ENCODE peak calls at places on chromosomes 4 and X, in five cellular contexts. X, J, G, Q and H are unnamed samples.

GRCh38 chr4:8191136-8191747 is 7.8 kb upstream of the SH3TC1 start:
- DNase-seq in Q (no peak), G (peak), J (no peak), X (no peak), H (no peak)

GRCh38 chr4:107478327-107478946 is 241.6 kb downstream of the PAPSS1 start:
- DNase-seq in J (no peak), X (no peak), G (no peak), Q (no peak), H (no peak)

GRCh38 chrX:41481264-41482109 is 34.3 kb downstream of the NYX start:
- DNase-seq in J (no peak), G (peak), Q (no peak), X (no peak), H (no peak)

GRCh38 chrX:97563531-97564133 is 679.9 kb downstream of the RPA4 start:
- DNase-seq in Q (no peak), J (peak), X (no peak), G (peak), H (peak)

GRCh38 chr4:61666248-61666647 is 466.1 kb downstream of the ADGRL3 start:
- DNase-seq in G (no peak), Q (no peak), X (no peak), J (no peak), H (no peak)

GRCh38 chr4:66842401-66842800 is 702.9 kb downstream of the CENPC start:
- DNase-seq in X (no peak), J (no peak), Q (no peak), G (no peak), H (no peak)

GRCh38 chr4:107131295-107131694 is 95.2 kb upstream of the DKK2 start:
- DNase-seq in Q (no peak), G (no peak), X (no peak), J (no peak), H (no peak)

GRCh38 chr4:13559414-13559813 is 15.1 kb upstream of the NKX3-2 start:
- DNase-seq in J (no peak), G (no peak), X (no peak), Q (no peak), H (no peak)

GRCh38 chr4:181909368-181909767 is 333.8 kb upstream of the TENM3 start:
- DNase-seq in Q (no peak), X (no peak), J (no peak), G (no peak), H (no peak)

GRCh38 chr4:125085-125820 is 952 bp downstream of the ZNF718 start:
- DNase-seq in Q (no peak), J (peak), X (no peak), G (no peak), H (peak)

GRCh38 chr4:7389101-7389701 is 45.5 kb downstream of the PSAPL1 start:
- DNase-seq in G (no peak), Q (peak), J (no peak), X (no peak), H (no peak)

GRCh38 chr4:24800273-24800880 is 5.0 kb downstream of the SOD3 start:
- DNase-seq in G (no peak), J (no peak), X (no peak), Q (no peak), H (no peak)

GRCh38 chr4:10741961-10742699 is 57.6 kb upstream of the CLNK start:
- DNase-seq in Q (no peak), J (no peak), G (no peak), X (no peak), H (no peak)

GRCh38 chrX:104913348-104913747 is 307.1 kb downstream of the TEX13A start:
- DNase-seq in Q (no peak), G (peak), X (no peak), J (no peak), H (no peak)

GRCh38 chrX:17860179-17860780 is 818 bp downstream of the RAI2 start:
- DNase-seq in G (no peak), J (peak), Q (no peak), X (no peak), H (no peak)

DNA sequence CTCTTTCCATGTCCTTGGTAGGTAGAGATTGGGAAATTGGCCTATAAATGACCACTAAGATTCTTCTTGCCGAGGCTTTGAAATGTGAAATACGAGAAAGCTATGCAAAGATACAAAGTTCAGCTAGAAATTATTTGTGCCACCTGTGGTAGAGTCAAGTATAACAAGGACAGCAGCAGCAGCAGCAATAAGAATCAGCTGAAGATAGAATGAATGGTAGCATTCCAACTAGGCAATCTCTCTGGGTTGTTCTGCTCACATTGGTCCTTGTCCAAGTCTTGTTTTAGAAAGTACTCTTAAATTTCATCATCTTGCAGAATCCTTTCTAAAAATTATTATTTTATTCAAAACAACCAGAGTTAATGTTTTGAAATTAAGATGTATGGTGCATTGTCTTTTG is 67.8 kb upstream of the PCDH10 start:
- DNase-seq in G (peak), Q (no peak), X (no peak), J (no peak), H (no peak)
- TF ChIP-seq CTCF in G (no peak), Q (no peak), X (no peak), J (no peak), H (no peak)

GRCh38 chrX:10242036-10242435 is 85.3 kb downstream of the CLCN4 start:
- DNase-seq in Q (no peak), G (no peak), X (no peak), J (no peak), H (no peak)
- H3K27ac ChIP-seq in Q (no peak), G (no peak), X (no peak), J (no peak), H (no peak)

GRCh38 chr4:5900844-5901243 is 8.0 kb upstream of the CRMP1 start:
- DNase-seq in X (no peak), J (no peak), G (no peak), Q (no peak), H (no peak)
- TF ChIP-seq POLR2AphosphoS5 in X (no peak), J (no peak), G (no peak), Q (no peak), H (no peak)

DNA sequence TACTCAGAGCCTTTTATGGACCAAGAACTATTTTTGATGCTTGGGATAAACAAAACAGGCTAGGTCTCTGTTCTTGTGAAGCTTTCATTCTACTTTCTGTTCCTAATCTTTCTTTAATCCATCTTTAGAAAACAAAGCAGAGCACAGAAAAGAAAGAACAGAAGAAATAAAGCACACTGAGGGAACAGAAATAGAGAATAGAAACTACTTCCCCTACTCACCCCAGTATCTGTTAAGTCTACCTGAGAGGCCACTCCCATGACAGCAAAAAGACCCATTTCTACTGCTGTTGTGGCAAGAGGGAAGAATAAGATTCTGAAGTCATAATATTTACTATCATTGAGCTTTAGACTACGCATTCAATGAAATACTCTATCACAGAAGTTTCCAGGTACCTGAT is 9.2 kb downstream of the RFC1 start:
- DNase-seq in J (no peak), G (no peak), Q (no peak), X (no peak), H (no peak)
- TF ChIP-seq CTCF in J (no peak), G (no peak), Q (no peak), X (no peak), H (no peak)

DNA sequence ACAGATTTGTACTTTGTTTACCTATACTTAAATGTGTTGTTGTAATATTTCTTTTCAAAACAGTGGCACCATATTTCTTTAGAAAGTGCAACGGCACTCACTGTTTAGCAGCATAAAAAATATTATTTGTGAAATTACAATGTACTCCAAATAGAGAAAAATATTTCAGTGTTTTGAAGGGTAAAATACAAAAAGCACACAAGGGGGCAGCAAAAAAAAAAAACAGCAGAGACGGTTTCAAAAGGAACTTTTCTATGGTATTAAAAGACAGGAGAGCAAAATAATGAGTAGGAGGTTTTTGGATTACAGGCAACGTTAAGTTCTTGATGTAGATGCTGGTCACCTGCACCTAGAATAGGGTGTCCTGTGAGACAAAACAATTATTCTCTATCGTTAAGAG is 2.0 kb downstream of the NUDT11 start:
- DNase-seq in Q (no peak), G (no peak), X (no peak), J (no peak), H (no peak)
- H3K27ac ChIP-seq in Q (no peak), G (no peak), X (no peak), J (no peak), H (no peak)

DNA sequence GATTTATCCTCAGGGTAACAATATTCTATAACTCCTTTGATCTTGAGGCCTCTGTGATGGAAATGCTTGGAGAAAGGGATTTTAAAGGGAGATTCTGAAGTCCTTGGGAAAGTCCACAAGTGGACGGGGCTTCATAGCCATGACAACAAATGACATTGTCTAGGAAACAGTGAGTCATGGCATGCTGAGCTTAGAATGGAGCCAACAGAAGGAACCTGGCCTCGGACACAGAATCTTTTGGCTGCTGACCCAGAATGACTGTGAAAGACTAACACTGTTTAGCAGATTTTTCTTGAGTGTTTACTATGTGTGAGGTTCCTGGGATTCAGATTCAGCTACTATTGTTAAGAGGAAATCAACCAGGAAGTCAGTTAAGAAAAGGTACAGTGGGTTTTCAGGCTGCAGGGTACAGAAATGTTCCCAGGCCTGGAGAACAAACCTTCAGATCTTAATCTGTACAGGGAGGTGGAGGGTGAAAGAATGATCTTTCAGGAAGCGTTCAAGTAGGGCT is 18.1 kb upstream of the CXCL2 start:
- DNase-seq in J (peak), X (no peak), Q (peak), G (peak), H (no peak)
- TF ChIP-seq POLR2AphosphoS5 in J (peak), X (no peak), Q (peak), G (no peak), H (no peak)

GRCh38 chrX:154315416-154315815 is 19.8 kb downstream of the TKTL1 start:
- DNase-seq in G (no peak), Q (no peak), X (no peak), J (no peak), H (no peak)

GRCh38 chrX:154321624-154322023 is 26.0 kb downstream of the TKTL1 start:
- DNase-seq in X (no peak), Q (no peak), J (no peak), G (peak), H (no peak)

GRCh38 chrX:154320406-154320805 is 24.8 kb downstream of the TKTL1 start:
- DNase-seq in Q (no peak), J (no peak), G (no peak), X (no peak), H (no peak)

GRCh38 chrX:154321152-154321551 is 25.6 kb downstream of the TKTL1 start:
- DNase-seq in Q (no peak), G (no peak), J (no peak), X (no peak), H (no peak)

DNA sequence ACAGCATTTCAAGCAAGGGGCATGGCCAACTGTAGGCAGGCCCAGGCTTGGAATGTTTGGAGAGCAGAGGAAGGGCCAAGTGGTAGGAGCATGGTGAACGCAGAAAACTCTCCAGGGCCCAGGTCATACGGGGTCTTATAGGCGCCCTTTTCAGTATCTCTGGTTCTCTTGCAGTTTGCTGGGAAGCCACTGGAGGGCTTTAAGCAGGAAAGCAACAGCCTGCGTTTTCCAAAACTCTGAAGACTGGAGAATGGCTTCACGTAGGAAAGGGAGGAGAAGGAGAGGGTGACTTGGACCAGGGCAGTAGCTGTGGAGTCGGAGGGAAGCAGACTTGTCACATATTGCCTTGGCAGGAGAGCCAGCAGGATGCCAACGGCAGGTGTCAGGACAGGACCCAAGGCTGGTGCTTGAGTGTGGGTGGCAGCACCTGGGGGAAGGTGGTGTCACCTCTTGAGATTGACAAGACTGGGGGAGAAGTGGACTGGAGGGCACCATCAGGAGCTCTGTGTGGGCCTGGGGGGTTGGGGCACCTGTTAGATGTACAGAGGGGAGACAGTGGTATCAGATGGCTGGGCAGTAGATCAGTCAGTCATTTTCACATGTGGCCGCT is 21.9 kb downstream of the TKTL1 start:
- DNase-seq in G (no peak), X (no peak), J (no peak), Q (no peak), H (no peak)
- TF ChIP-seq CTCF in G (peak), X (peak), J (no peak), Q (peak), H (no peak)

GRCh38 chr4:1807258-1807777 is 14.2 kb downstream of the FGFR3 start:
- DNase-seq in X (no peak), Q (no peak), J (no peak), G (no peak), H (no peak)
- H3K27ac ChIP-seq in X (no peak), Q (no peak), J (no peak), G (no peak), H (no peak)